ENCODE peak calls at places on chromosomes 3 and 15, in eight cellular contexts. D is SIG-M5; U is neural crest cell; K is GM23248; T is activated CD4-positive, CD25-positive, alpha-beta regulatory T cell treated with anti-CD3 and anti-CD28 coated beads, Interleukin-2, amount 50 U/mL, for 72 hours; F is neuronal stem cell; J is ovary; N is stimulated activated CD4-positive, alpha-beta T cell treated with anti-CD3 and anti-CD28 coated beads, Interleukin-1b, Interleukin-23, amount 100 ng/mL, for 48 hours. I is an unnamed sample.

GRCh38 chr15:62254137-62254934 is 89.3 kb upstream of the C2CD4B start:
- DNase-seq in D (no peak), U (peak), K (peak), T (peak), F (peak), J (peak), N (peak), I (peak)

GRCh38 chr3:102447272-102447671 is 12.5 kb downstream of the ZPLD1 start:
- DNase-seq in D (no peak), U (no peak), K (peak), T (no peak), F (no peak), J (no peak), N (no peak), I (no peak)

GRCh38 chr3:192879346-192880031 is 38.2 kb downstream of the MB21D2 start:
- DNase-seq in D (no peak), U (no peak), K (peak), T (no peak), F (peak), J (no peak), N (no peak), I (no peak)

GRCh38 chr3:124919756-124920155 is 14.8 kb downstream of the MUC13 start:
- DNase-seq in D (no peak), U (no peak), K (peak), T (no peak), F (no peak), J (no peak), N (no peak), I (no peak)

GRCh38 chr15:48352474-48353072 is 21.3 kb downstream of the DUT start:
- DNase-seq in D (no peak), U (peak), K (peak), T (peak), F (peak), J (peak), N (peak), I (peak)

GRCh38 chr3:74121761-74122160 is 492.7 kb downstream of the CNTN3 start:
- DNase-seq in D (no peak), U (no peak), K (no peak), T (no peak), F (no peak), J (no peak), N (no peak), I (no peak)

GRCh38 chr15:47473857-47474256 is 243.4 kb upstream of the SEMA6D start:
- DNase-seq in D (no peak), U (no peak), K (peak), T (no peak), F (no peak), J (peak), N (no peak), I (no peak)

GRCh38 chr3:160460033-160460432 is 10.4 kb upstream of the TRIM59 start:
- DNase-seq in D (no peak), U (no peak), K (no peak), T (no peak), F (no peak), J (no peak), N (no peak), I (no peak)

GRCh38 chr15:64634020-64634419 is 141.4 kb downstream of the RBPMS2 start:
- DNase-seq in D (no peak), U (peak), K (no peak), T (no peak), F (peak), J (no peak), N (peak), I (no peak)

GRCh38 chr15:25787381-25787780 is 75.7 kb downstream of the ATP10A start:
- DNase-seq in D (no peak), U (no peak), K (peak), T (no peak), F (no peak), J (peak), N (no peak), I (no peak)

GRCh38 chr3:133277813-133278212 is 122.0 kb upstream of the BFSP2 start:
- DNase-seq in D (no peak), U (no peak), K (peak), T (no peak), F (no peak), J (no peak), N (no peak), I (no peak)

GRCh38 chr3:153043729-153044314 is 118.2 kb upstream of the RAP2B start:
- DNase-seq in D (no peak), U (no peak), K (peak), T (no peak), F (no peak), J (no peak), N (no peak), I (no peak)

GRCh38 chr3:97804471-97804870 is 17.3 kb upstream of the CRYBG3 start:
- DNase-seq in D (no peak), U (no peak), K (no peak), T (no peak), F (no peak), J (no peak), N (no peak), I (no peak)

GRCh38 chr15:95559875-95560394 is 770.6 kb upstream of the NR2F2 start:
- DNase-seq in D (no peak), U (no peak), K (peak), T (no peak), F (no peak), J (no peak), N (peak), I (no peak)

GRCh38 chr3:197590313-197590962 is 34.7 kb upstream of the BDH1 start:
- DNase-seq in D (no peak), U (no peak), K (no peak), T (no peak), F (no peak), J (no peak), N (no peak), I (no peak)

GRCh38 chr3:173825731-173826130 is 428.2 kb downstream of the NLGN1 start:
- DNase-seq in D (no peak), U (no peak), K (peak), T (no peak), F (no peak), J (no peak), N (no peak), I (no peak)

GRCh38 chr3:102356506-102356905 is 78.3 kb upstream of the ZPLD1 start:
- DNase-seq in D (no peak), U (no peak), K (no peak), T (no peak), F (no peak), J (no peak), N (no peak), I (no peak)

GRCh38 chr3:113697192-113698090 is 999 bp upstream of the USF3 start:
- DNase-seq in D (no peak), U (no peak), K (peak), T (peak), F (no peak), J (peak), N (peak), I (peak)

GRCh38 chr15:73930371-73930770 is 4.1 kb downstream of the LOXL1 start:
- DNase-seq in D (no peak), U (no peak), K (peak), T (no peak), F (no peak), J (peak), N (no peak), I (peak)

GRCh38 chr15:52295421-52295991 is at the start of gene MYO5C:
- DNase-seq in D (no peak), U (peak), K (peak), T (no peak), F (peak), J (peak), N (no peak), I (peak)

GRCh38 chr3:128416578-128417150 is 50.0 kb downstream of the DNAJB8 start:
- DNase-seq in D (peak), U (no peak), K (peak), T (no peak), F (no peak), J (no peak), N (no peak), I (no peak)

I was measured in glutamatergic neuron.